ENCODE peak calls at places on chromosomes 13 and 19, in nine cellular contexts. One of them, this sample, is unnamed.

GRCh38 chr13:24086642-24087041 is 73.9 kb upstream of the SPATA13 start:
- DNase-seq in cardiac muscle cell: peak
- DNase-seq in psoas muscle: no peak
- DNase-seq in dorsolateral prefrontal cortex: no peak
- DNase-seq in IMR-90: no peak
- DNase-seq in AG10803: no peak
- DNase-seq in CD4-positive, CD25-positive, alpha-beta regulatory T cell: no peak
- DNase-seq in cardiac fibroblast: no peak
- DNase-seq in lower leg skin: no peak
- DNase-seq in this sample: no peak

GRCh38 chr13:109156181-109156935 is 526.9 kb downstream of the MYO16 start:
- DNase-seq in cardiac muscle cell: no peak
- DNase-seq in psoas muscle: no peak
- DNase-seq in dorsolateral prefrontal cortex: peak
- DNase-seq in IMR-90: peak
- DNase-seq in AG10803: peak
- DNase-seq in CD4-positive, CD25-positive, alpha-beta regulatory T cell: no peak
- DNase-seq in cardiac fibroblast: peak
- DNase-seq in lower leg skin: no peak
- DNase-seq in this sample: no peak

GRCh38 chr19:40614595-40615411 is 13.6 kb downstream of the LTBP4 start:
- DNase-seq in cardiac muscle cell: peak
- DNase-seq in psoas muscle: peak
- DNase-seq in dorsolateral prefrontal cortex: no peak
- DNase-seq in IMR-90: peak
- DNase-seq in AG10803: peak
- DNase-seq in CD4-positive, CD25-positive, alpha-beta regulatory T cell: peak
- DNase-seq in cardiac fibroblast: peak
- DNase-seq in lower leg skin: peak
- DNase-seq in this sample: peak

GRCh38 chr19:44530777-44531176 is 1.3 kb upstream of the CEACAM20 start:
- DNase-seq in cardiac muscle cell: no peak
- DNase-seq in psoas muscle: no peak
- DNase-seq in dorsolateral prefrontal cortex: no peak
- DNase-seq in IMR-90: no peak
- DNase-seq in AG10803: peak
- DNase-seq in CD4-positive, CD25-positive, alpha-beta regulatory T cell: no peak
- DNase-seq in cardiac fibroblast: peak
- DNase-seq in lower leg skin: no peak
- DNase-seq in this sample: no peak

GRCh38 chr13:26590951-26591350 is 33.5 kb downstream of the WASF3 start:
- DNase-seq in cardiac muscle cell: no peak
- DNase-seq in psoas muscle: no peak
- DNase-seq in dorsolateral prefrontal cortex: no peak
- DNase-seq in IMR-90: no peak
- DNase-seq in AG10803: no peak
- DNase-seq in CD4-positive, CD25-positive, alpha-beta regulatory T cell: no peak
- DNase-seq in cardiac fibroblast: no peak
- DNase-seq in lower leg skin: no peak
- DNase-seq in this sample: no peak

GRCh38 chr13:35858665-35859064 is 272.5 kb downstream of the DCLK1 start:
- DNase-seq in cardiac muscle cell: no peak
- DNase-seq in psoas muscle: no peak
- DNase-seq in dorsolateral prefrontal cortex: no peak
- DNase-seq in IMR-90: no peak
- DNase-seq in AG10803: no peak
- DNase-seq in CD4-positive, CD25-positive, alpha-beta regulatory T cell: no peak
- DNase-seq in cardiac fibroblast: no peak
- DNase-seq in lower leg skin: no peak
- DNase-seq in this sample: no peak

GRCh38 chr19:14361824-14362223 is 19.4 kb upstream of the ADGRE5 start:
- DNase-seq in cardiac muscle cell: peak
- DNase-seq in psoas muscle: no peak
- DNase-seq in dorsolateral prefrontal cortex: no peak
- DNase-seq in IMR-90: no peak
- DNase-seq in AG10803: no peak
- DNase-seq in CD4-positive, CD25-positive, alpha-beta regulatory T cell: no peak
- DNase-seq in cardiac fibroblast: peak
- DNase-seq in lower leg skin: no peak
- DNase-seq in this sample: no peak

GRCh38 chr19:55258476-55258827 is 365 bp downstream of the PPP6R1 start:
- DNase-seq in cardiac muscle cell: peak
- DNase-seq in psoas muscle: no peak
- DNase-seq in dorsolateral prefrontal cortex: no peak
- DNase-seq in IMR-90: no peak
- DNase-seq in AG10803: no peak
- DNase-seq in CD4-positive, CD25-positive, alpha-beta regulatory T cell: peak
- DNase-seq in cardiac fibroblast: no peak
- DNase-seq in lower leg skin: no peak
- DNase-seq in this sample: peak

GRCh38 chr19:29630661-29631060 is 24.6 kb downstream of the POP4 start:
- DNase-seq in cardiac muscle cell: no peak
- DNase-seq in psoas muscle: no peak
- DNase-seq in dorsolateral prefrontal cortex: no peak
- DNase-seq in IMR-90: no peak
- DNase-seq in AG10803: peak
- DNase-seq in CD4-positive, CD25-positive, alpha-beta regulatory T cell: no peak
- DNase-seq in cardiac fibroblast: no peak
- DNase-seq in lower leg skin: no peak
- DNase-seq in this sample: no peak

GRCh38 chr13:63088226-63088625 is 1672.6 kb upstream of the PCDH20 start:
- DNase-seq in cardiac muscle cell: no peak
- DNase-seq in psoas muscle: no peak
- DNase-seq in dorsolateral prefrontal cortex: no peak
- DNase-seq in IMR-90: peak
- DNase-seq in AG10803: no peak
- DNase-seq in CD4-positive, CD25-positive, alpha-beta regulatory T cell: no peak
- DNase-seq in cardiac fibroblast: peak
- DNase-seq in lower leg skin: no peak
- DNase-seq in this sample: no peak

GRCh38 chr13:101417043-101417406 is 717 bp upstream of the NALCN start:
- DNase-seq in cardiac muscle cell: no peak
- DNase-seq in psoas muscle: no peak
- DNase-seq in dorsolateral prefrontal cortex: no peak
- DNase-seq in IMR-90: peak
- DNase-seq in AG10803: no peak
- DNase-seq in CD4-positive, CD25-positive, alpha-beta regulatory T cell: no peak
- DNase-seq in cardiac fibroblast: peak
- DNase-seq in lower leg skin: no peak
- DNase-seq in this sample: no peak

GRCh38 chr19:38425810-38426466 is at the start of gene RASGRP4:
- DNase-seq in cardiac muscle cell: no peak
- DNase-seq in psoas muscle: no peak
- DNase-seq in dorsolateral prefrontal cortex: no peak
- DNase-seq in IMR-90: no peak
- DNase-seq in AG10803: no peak
- DNase-seq in CD4-positive, CD25-positive, alpha-beta regulatory T cell: peak
- DNase-seq in cardiac fibroblast: no peak
- DNase-seq in lower leg skin: no peak
- DNase-seq in this sample: peak

GRCh38 chr13:26541678-26542553 is 15.6 kb upstream of the WASF3 start:
- DNase-seq in cardiac muscle cell: no peak
- DNase-seq in psoas muscle: no peak
- DNase-seq in dorsolateral prefrontal cortex: no peak
- DNase-seq in IMR-90: no peak
- DNase-seq in AG10803: no peak
- DNase-seq in CD4-positive, CD25-positive, alpha-beta regulatory T cell: no peak
- DNase-seq in cardiac fibroblast: no peak
- DNase-seq in lower leg skin: no peak
- DNase-seq in this sample: no peak

GRCh38 chr13:48531416-48532145 is 1.3 kb downstream of the RCBTB2 start:
- DNase-seq in cardiac muscle cell: no peak
- DNase-seq in psoas muscle: no peak
- DNase-seq in dorsolateral prefrontal cortex: no peak
- DNase-seq in IMR-90: no peak
- DNase-seq in AG10803: no peak
- DNase-seq in CD4-positive, CD25-positive, alpha-beta regulatory T cell: no peak
- DNase-seq in cardiac fibroblast: no peak
- DNase-seq in lower leg skin: no peak
- DNase-seq in this sample: no peak

GRCh38 chr13:31119966-31120733 is 41.6 kb downstream of the HSPH1 start:
- DNase-seq in cardiac muscle cell: no peak
- DNase-seq in psoas muscle: no peak
- DNase-seq in dorsolateral prefrontal cortex: no peak
- DNase-seq in IMR-90: peak
- DNase-seq in AG10803: no peak
- DNase-seq in CD4-positive, CD25-positive, alpha-beta regulatory T cell: no peak
- DNase-seq in cardiac fibroblast: peak
- DNase-seq in lower leg skin: peak
- DNase-seq in this sample: no peak

GRCh38 chr13:110258876-110259631 is 47.9 kb downstream of the COL4A1 start:
- DNase-seq in cardiac muscle cell: no peak
- DNase-seq in psoas muscle: no peak
- DNase-seq in dorsolateral prefrontal cortex: no peak
- DNase-seq in IMR-90: no peak
- DNase-seq in AG10803: no peak
- DNase-seq in CD4-positive, CD25-positive, alpha-beta regulatory T cell: no peak
- DNase-seq in cardiac fibroblast: no peak
- DNase-seq in lower leg skin: no peak
- DNase-seq in this sample: no peak
- H3K4me3 ChIP-seq in cardiac muscle cell: no peak
- H3K4me3 ChIP-seq in psoas muscle: no peak
- H3K4me3 ChIP-seq in dorsolateral prefrontal cortex: no peak
- H3K4me3 ChIP-seq in IMR-90: no peak
- H3K4me3 ChIP-seq in AG10803: no peak
- H3K4me3 ChIP-seq in CD4-positive, CD25-positive, alpha-beta regulatory T cell: no peak
- H3K4me3 ChIP-seq in cardiac fibroblast: no peak
- H3K4me3 ChIP-seq in lower leg skin: no peak
- H3K4me3 ChIP-seq in this sample: no peak

DNA sequence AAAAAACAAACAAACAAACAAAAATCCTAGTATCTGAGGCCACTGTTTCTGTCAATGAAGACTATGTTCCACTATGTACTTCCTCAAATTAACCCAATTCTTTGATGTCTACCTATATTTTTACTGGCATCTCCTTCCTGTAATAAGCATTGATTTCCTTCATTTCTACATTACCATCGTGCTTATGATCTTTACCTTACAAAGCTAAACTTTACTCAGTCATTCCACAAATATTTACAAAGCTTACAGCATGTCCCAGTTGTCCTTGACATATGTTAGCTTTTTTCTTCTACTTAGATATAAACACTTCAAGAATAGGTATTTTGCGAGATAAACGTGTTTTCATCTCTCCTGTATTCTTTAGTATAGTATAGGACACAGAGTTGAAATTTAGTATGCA is 1090.9 kb downstream of the PCDH9 start:
- DNase-seq in cardiac muscle cell: no peak
- DNase-seq in psoas muscle: no peak
- DNase-seq in dorsolateral prefrontal cortex: no peak
- DNase-seq in IMR-90: no peak
- DNase-seq in AG10803: no peak
- DNase-seq in CD4-positive, CD25-positive, alpha-beta regulatory T cell: no peak
- DNase-seq in cardiac fibroblast: no peak
- DNase-seq in lower leg skin: no peak
- DNase-seq in this sample: no peak
- H3K4me3 ChIP-seq in cardiac muscle cell: no peak
- H3K4me3 ChIP-seq in psoas muscle: no peak
- H3K4me3 ChIP-seq in dorsolateral prefrontal cortex: no peak
- H3K4me3 ChIP-seq in IMR-90: no peak
- H3K4me3 ChIP-seq in AG10803: no peak
- H3K4me3 ChIP-seq in CD4-positive, CD25-positive, alpha-beta regulatory T cell: no peak
- H3K4me3 ChIP-seq in cardiac fibroblast: no peak
- H3K4me3 ChIP-seq in lower leg skin: no peak
- H3K4me3 ChIP-seq in this sample: no peak

GRCh38 chr13:22642088-22642487 is 538.7 kb upstream of the SGCG start:
- DNase-seq in cardiac muscle cell: no peak
- DNase-seq in psoas muscle: no peak
- DNase-seq in dorsolateral prefrontal cortex: no peak
- DNase-seq in IMR-90: no peak
- DNase-seq in AG10803: no peak
- DNase-seq in CD4-positive, CD25-positive, alpha-beta regulatory T cell: no peak
- DNase-seq in cardiac fibroblast: no peak
- DNase-seq in lower leg skin: no peak
- DNase-seq in this sample: no peak
- H3K4me3 ChIP-seq in cardiac muscle cell: no peak
- H3K4me3 ChIP-seq in psoas muscle: no peak
- H3K4me3 ChIP-seq in dorsolateral prefrontal cortex: no peak
- H3K4me3 ChIP-seq in IMR-90: no peak
- H3K4me3 ChIP-seq in AG10803: no peak
- H3K4me3 ChIP-seq in CD4-positive, CD25-positive, alpha-beta regulatory T cell: no peak
- H3K4me3 ChIP-seq in cardiac fibroblast: no peak
- H3K4me3 ChIP-seq in lower leg skin: no peak
- H3K4me3 ChIP-seq in this sample: no peak

DNA sequence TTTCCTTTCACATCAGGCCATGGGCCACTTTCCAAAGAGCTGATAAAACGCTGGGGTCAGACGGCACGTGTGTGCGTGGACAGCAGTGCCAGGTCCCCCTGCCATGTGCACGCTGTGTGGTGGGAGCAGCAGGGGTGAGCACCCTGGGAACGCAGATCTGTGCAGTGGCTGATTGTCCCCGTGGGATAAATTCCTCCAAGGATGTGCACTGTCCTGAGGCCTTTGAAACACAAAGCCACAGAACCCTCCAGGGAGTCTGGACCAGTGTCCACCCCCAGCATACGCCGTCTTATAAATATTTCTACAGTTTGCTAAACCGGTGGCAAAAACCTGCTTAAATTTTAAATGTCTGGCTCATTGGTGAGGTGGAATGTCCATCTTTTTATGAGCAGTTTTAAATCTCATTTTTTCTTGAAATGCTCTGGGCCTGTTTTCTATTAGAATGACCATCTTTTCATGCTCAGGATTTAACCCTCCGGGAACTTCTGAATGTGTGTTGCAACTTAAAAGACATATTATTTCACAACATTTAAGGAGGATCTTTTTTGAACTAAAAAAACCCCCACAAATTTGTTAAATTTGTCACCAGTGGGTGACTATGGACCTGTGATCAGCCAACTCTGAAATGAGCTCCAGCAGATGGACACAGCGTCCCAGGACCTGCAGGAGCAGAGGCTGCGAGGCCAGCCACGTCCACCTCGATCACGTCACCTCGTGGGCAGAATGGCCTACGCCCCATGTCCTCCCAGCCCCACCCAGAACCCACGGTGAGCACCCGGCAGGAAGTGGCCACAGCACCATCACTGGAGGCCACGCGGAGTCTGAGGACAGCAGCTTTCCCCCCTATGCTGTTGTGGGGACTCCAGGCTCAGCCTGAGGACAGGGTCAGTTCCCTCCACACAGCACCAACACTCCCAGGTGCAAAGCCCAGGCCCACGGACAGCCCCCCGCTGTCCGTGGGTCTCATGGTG is 68.6 kb downstream of the RASA3 start:
- DNase-seq in cardiac muscle cell: no peak
- DNase-seq in psoas muscle: peak
- DNase-seq in dorsolateral prefrontal cortex: no peak
- DNase-seq in IMR-90: peak
- DNase-seq in AG10803: peak
- DNase-seq in CD4-positive, CD25-positive, alpha-beta regulatory T cell: no peak
- DNase-seq in cardiac fibroblast: peak
- DNase-seq in lower leg skin: no peak
- DNase-seq in this sample: no peak
- H3K4me3 ChIP-seq in cardiac muscle cell: no peak
- H3K4me3 ChIP-seq in psoas muscle: peak
- H3K4me3 ChIP-seq in dorsolateral prefrontal cortex: peak
- H3K4me3 ChIP-seq in IMR-90: peak
- H3K4me3 ChIP-seq in AG10803: peak
- H3K4me3 ChIP-seq in CD4-positive, CD25-positive, alpha-beta regulatory T cell: no peak
- H3K4me3 ChIP-seq in cardiac fibroblast: peak
- H3K4me3 ChIP-seq in lower leg skin: no peak
- H3K4me3 ChIP-seq in this sample: no peak

This sample was measured in effector memory CD4-positive, alpha-beta T cell.